ENCODE peak calls at places on chromosome 9, in eight cellular contexts. O, U, K, V, Z, A, N and Y are unnamed samples.
A peak's percentile ranks its signal among the peaks of the same experiment; 100 is the strongest.

GRCh38 chr9:4097991-4098390 is 201.9 kb downstream of the GLIS3 start:
- DNase-seq in O (no peak), U (no peak), K (no peak), V (no peak), Z (no peak), A (no peak), N (no peak), Y (peak; percentile 37)

GRCh38 chr9:16136961-16137360 is 584.1 kb downstream of the CCDC171 start:
- DNase-seq in O (no peak), U (no peak), K (no peak), V (no peak), Z (no peak), A (no peak), N (no peak), Y (peak; percentile 62)

GRCh38 chr9:21831841-21832509 is 29.5 kb downstream of the MTAP start:
- DNase-seq in O (no peak), U (no peak), K (no peak), V (no peak), Z (no peak), A (no peak), N (no peak), Y (peak; percentile 78)

GRCh38 chr9:128862401-128862851 is 19.3 kb downstream of the KYAT1 start:
- DNase-seq in O (no peak), U (no peak), K (peak; percentile 69), V (peak; percentile 77), Z (no peak), A (peak; percentile 43), N (no peak), Y (no peak)

GRCh38 chr9:35618854-35619799 is 914 bp upstream of the CD72 start:
- DNase-seq in O (peak; percentile 45), U (peak; percentile 54), K (no peak), V (no peak), Z (no peak), A (no peak), N (no peak), Y (no peak)

GRCh38 chr9:125525846-125526619 is 181.0 kb downstream of the MAPKAP1 start:
- DNase-seq in O (no peak), U (no peak), K (no peak), V (no peak), Z (no peak), A (no peak), N (no peak), Y (peak; percentile 86)

GRCh38 chr9:122265265-122265900 is 701 bp downstream of the MRRF start:
- DNase-seq in O (peak; percentile 8), U (no peak), K (no peak), V (no peak), Z (peak; percentile 8), A (peak; percentile 36), N (no peak), Y (no peak)

GRCh38 chr9:117092582-117092981 is 322.3 kb downstream of the ASTN2 start:
- DNase-seq in O (no peak), U (no peak), K (no peak), V (no peak), Z (no peak), A (no peak), N (no peak), Y (no peak)

GRCh38 chr9:114283551-114284111 is 39.3 kb upstream of the ORM1 start:
- DNase-seq in O (no peak), U (no peak), K (no peak), V (peak; percentile 52), Z (no peak), A (no peak), N (no peak), Y (no peak)

GRCh38 chr9:20526500-20527319 is 95.6 kb downstream of the MLLT3 start:
- DNase-seq in O (no peak), U (no peak), K (no peak), V (no peak), Z (no peak), A (no peak), N (no peak), Y (peak; percentile 57)

GRCh38 chr9:127162046-127162445 is 39.6 kb upstream of the ANGPTL2 start:
- DNase-seq in O (no peak), U (no peak), K (no peak), V (no peak), Z (no peak), A (no peak), N (no peak), Y (peak; percentile 16)

GRCh38 chr9:91359083-91359482 is 2.6 kb downstream of the AUH start:
- DNase-seq in O (no peak), U (no peak), K (no peak), V (no peak), Z (no peak), A (no peak), N (no peak), Y (no peak)

GRCh38 chr9:97519441-97519970 is 18.0 kb downstream of the TMOD1 start:
- DNase-seq in O (no peak), U (no peak), K (no peak), V (no peak), Z (no peak), A (no peak), N (no peak), Y (no peak)
- H3K4me3 ChIP-seq in O (no peak overlapping the region), U (no peak overlapping the region), K (no peak overlapping the region), V (no peak overlapping the region), Z (no peak overlapping the region), A (no peak overlapping the region), N (no peak overlapping the region), Y (no peak overlapping the region)

DNA sequence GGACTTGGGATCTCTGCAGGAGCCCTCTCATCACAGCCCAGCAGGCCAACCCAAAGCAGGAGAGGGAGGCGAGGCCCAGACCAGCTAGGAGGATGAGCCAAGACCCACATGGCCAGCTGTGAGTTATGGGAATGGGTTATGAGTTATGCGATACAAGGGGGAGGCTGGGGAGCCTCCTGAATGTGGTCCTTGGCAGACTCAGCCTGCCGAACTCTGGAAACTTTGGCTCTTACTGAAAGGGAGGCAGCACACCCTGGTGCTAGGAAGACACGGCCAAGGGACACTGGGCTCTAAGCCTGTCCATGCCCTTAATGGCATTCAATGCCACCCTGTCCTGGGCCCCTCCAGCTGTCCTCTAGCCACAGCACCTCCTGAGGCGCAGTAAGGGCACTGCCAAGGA is 7.7 kb upstream of the VAV2 start:
- DNase-seq in O (no peak), U (no peak), K (no peak), V (no peak), Z (no peak), A (no peak), N (no peak), Y (no peak)
- H3K36me3 ChIP-seq in O (no peaks in the 10 kb centered on the region), U (no peaks in the 10 kb centered on the region), K (no peaks in the 10 kb centered on the region), V (no peaks in the 10 kb centered on the region), Z (no peaks in the 10 kb centered on the region), A (no peaks in the 10 kb centered on the region), N (no peaks in the 10 kb centered on the region), Y (no peaks in the 10 kb centered on the region)

GRCh38 chr9:110996436-110997224 is 41.6 kb downstream of the LPAR1 start:
- DNase-seq in O (no peak), U (no peak), K (no peak), V (no peak), Z (no peak), A (peak; percentile 45), N (peak; percentile 22), Y (peak; percentile 93)
- H3K4me1 ChIP-seq in O (no peaks in the 10 kb centered on the region), U (no peaks in the 10 kb centered on the region), K (no peaks in the 10 kb centered on the region), V (peaks cover 11% of the 10 kb centered on the region), Z (no peaks in the 10 kb centered on the region), A (no peaks in the 10 kb centered on the region), N (no peaks in the 10 kb centered on the region), Y (peaks cover 91% of the 10 kb centered on the region)

GRCh38 chr9:137550958-137551655 is 572 bp upstream of the MRPL41 start:
- DNase-seq in O (no peak), U (no peak), K (peak; percentile 36), V (peak; percentile 89), Z (no peak), A (no peak), N (no peak), Y (no peak)
- H3K4me3 ChIP-seq in O (peak overlapping the region; percentile 55), U (peak overlapping the region; percentile 68), K (peak overlapping the region; percentile 71), V (peak overlapping the region; percentile 69), Z (no peak overlapping the region), A (peak overlapping the region; percentile 59), N (peak overlapping the region; percentile 61), Y (peak overlapping the region; percentile 80)

GRCh38 chr9:98078895-98079294 is 22.4 kb downstream of the NANS start:
- DNase-seq in O (no peak), U (no peak), K (no peak), V (no peak), Z (no peak), A (no peak), N (no peak), Y (no peak)

GRCh38 chr9:98070704-98071103 is 14.2 kb downstream of the NANS start:
- DNase-seq in O (no peak), U (no peak), K (no peak), V (no peak), Z (no peak), A (no peak), N (no peak), Y (no peak)

GRCh38 chr9:98074119-98074990 is 17.8 kb downstream of the NANS start:
- DNase-seq in O (peak; percentile 60), U (peak; percentile 52), K (peak; percentile 68), V (peak; percentile 74), Z (peak; percentile 59), A (peak; percentile 88), N (no peak), Y (peak; percentile 86)

GRCh38 chr9:98071737-98072136 is 15.2 kb downstream of the NANS start:
- DNase-seq in O (no peak), U (no peak), K (no peak), V (no peak), Z (no peak), A (peak; percentile 80), N (no peak), Y (no peak)

DNA sequence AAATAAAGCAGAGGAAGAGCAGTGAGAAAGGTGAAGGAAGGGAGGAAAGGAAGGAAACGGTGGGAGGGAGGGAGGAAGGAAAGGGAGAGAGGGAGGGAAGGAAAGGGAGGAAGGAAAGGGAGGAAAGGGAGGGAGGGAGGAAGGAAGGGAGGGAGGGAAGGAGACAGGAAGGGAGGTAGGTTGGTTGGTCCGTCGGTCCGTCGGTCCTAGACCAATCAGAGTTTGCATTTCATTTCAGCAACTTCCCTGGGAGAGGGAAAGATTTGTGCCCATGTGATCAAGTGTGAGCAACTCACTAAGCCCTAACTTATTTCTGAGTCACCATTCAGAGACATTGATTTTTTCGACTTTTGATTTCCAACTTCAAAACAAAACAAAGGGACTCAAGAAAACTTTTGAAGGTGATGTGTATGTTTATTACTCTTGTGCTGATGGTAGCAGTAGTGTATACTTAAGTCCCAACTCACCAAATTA is 18.8 kb downstream of the NANS start:
- DNase-seq in O (no peak), U (no peak), K (no peak), V (no peak), Z (no peak), A (peak; percentile 47), N (no peak), Y (peak; percentile 77)
- H3K36me3 ChIP-seq in O (peaks cover 6% of the 10 kb centered on the region), U (peaks cover 1% of the 10 kb centered on the region), K (peaks cover 8% of the 10 kb centered on the region), V (peaks cover 29% of the 10 kb centered on the region), Z (peaks cover 13% of the 10 kb centered on the region), A (peaks cover 7% of the 10 kb centered on the region), N (no peaks in the 10 kb centered on the region), Y (peaks cover 21% of the 10 kb centered on the region)

GRCh38 chr9:134329886-134330285 is 3.6 kb downstream of the RXRA start:
- DNase-seq in O (no peak), U (no peak), K (no peak), V (no peak), Z (no peak), A (peak; percentile 75), N (no peak), Y (no peak)
- H3K4me1 ChIP-seq in O (peaks cover 16% of the 10 kb centered on the region), U (peaks cover 16% of the 10 kb centered on the region), K (peaks cover 41% of the 10 kb centered on the region), V (peaks cover 62% of the 10 kb centered on the region), Z (peaks cover 10% of the 10 kb centered on the region), A (peaks cover 44% of the 10 kb centered on the region), N (peaks cover 41% of the 10 kb centered on the region), Y (peaks cover 65% of the 10 kb centered on the region)

GRCh38 chr9:99235874-99236627 is 14.0 kb downstream of the SEC61B start:
- DNase-seq in O (no peak), U (no peak), K (no peak), V (no peak), Z (no peak), A (no peak), N (no peak), Y (no peak)
- H3K4me3 ChIP-seq in O (no peak overlapping the region), U (no peak overlapping the region), K (no peak overlapping the region), V (no peak overlapping the region), Z (no peak overlapping the region), A (no peak overlapping the region), N (no peak overlapping the region), Y (no peak overlapping the region)